ENCODE peak calls at places on chromosomes 12 and 14, in seven cellular contexts. T, V, S, C, K, F and P are unnamed samples.

GRCh38 chr12:18343708-18344107 is 82.4 kb downstream of the PIK3C2G start:
- DNase-seq in T (no peak), V (no peak), K (no peak), C (no peak), F (no peak), S (no peak), P (no peak)

GRCh38 chr12:13962699-13963098 is 18.7 kb downstream of the GRIN2B start:
- DNase-seq in C (peak), V (no peak), S (no peak), K (peak), T (no peak), F (peak), P (no peak)

GRCh38 chr14:76829650-76830421 is 3.6 kb downstream of the LRRC74A start:
- DNase-seq in V (no peak), K (peak), T (no peak), F (no peak), S (no peak), C (peak), P (peak)

GRCh38 chr14:21712039-21712438 is 38.4 kb upstream of the OR4E1 start:
- DNase-seq in K (no peak), T (no peak), V (no peak), S (no peak), C (no peak), F (no peak), P (no peak)

GRCh38 chr14:64812412-64812811 is 67.3 kb downstream of the SPTB start:
- DNase-seq in K (no peak), T (no peak), C (no peak), V (no peak), F (peak), S (no peak), P (no peak)

GRCh38 chr12:47184813-47185212 is 105.1 kb upstream of the AMIGO2 start:
- DNase-seq in K (no peak), S (no peak), T (no peak), C (no peak), F (no peak), V (no peak), P (no peak)

GRCh38 chr14:64971890-64972785 is at the start of gene RAB15:
- DNase-seq in F (peak), T (peak), V (no peak), C (peak), K (no peak), S (peak), P (no peak)

GRCh38 chr12:14264316-14264715 is 101.2 kb upstream of the ATF7IP start:
- DNase-seq in F (no peak), T (no peak), S (no peak), K (no peak), C (no peak), V (peak), P (no peak)

GRCh38 chr12:3732901-3733300 is 20.0 kb downstream of the CRACR2A start:
- DNase-seq in F (no peak), T (no peak), C (no peak), K (no peak), S (no peak), V (no peak), P (no peak)

GRCh38 chr14:83058068-83058467 is 1524.4 kb upstream of the SEL1L start:
- DNase-seq in V (no peak), T (no peak), F (no peak), K (no peak), S (no peak), C (no peak), P (no peak)

GRCh38 chr12:32895688-32896437 is 714 bp downstream of the PKP2 start:
- DNase-seq in F (peak), K (peak), T (no peak), C (no peak), S (no peak), V (no peak), P (no peak)